ENCODE peak calls at places on chromosome 13, in four cellular contexts. E is IMR-90; F is right lobe of liver; T is CD4-positive, CD25-positive, alpha-beta regulatory T cell. L is an unnamed sample.
A peak's percentile ranks its signal among the peaks of the same experiment; 100 is the strongest.

GRCh38 chr13:83325454-83325853 is 556.8 kb downstream of the SLITRK1 start:
- DNase-seq in F (no peak), T (no peak), E (peak; percentile 86), L (no peak)

GRCh38 chr13:100520936-100521765 is 67.4 kb downstream of the GGACT start:
- DNase-seq in E (no peak), F (no peak), T (no peak), L (no peak)

GRCh38 chr13:76809369-76809768 is 76.8 kb downstream of the KCTD12 start:
- DNase-seq in E (no peak), T (no peak), F (no peak), L (no peak)

GRCh38 chr13:93727301-93728141 is 500.9 kb downstream of the GPC6 start:
- DNase-seq in E (peak; percentile 82), T (no peak), F (no peak), L (no peak)

GRCh38 chr13:38045278-38046048 is 175.9 kb upstream of the TRPC4 start:
- DNase-seq in T (no peak), E (peak; percentile 33), F (no peak), L (no peak)

GRCh38 chr13:50244913-50245574 is 229.8 kb downstream of the KCNRG start:
- DNase-seq in F (peak; percentile 57), E (peak; percentile 88), T (peak; percentile 57), L (no peak)

GRCh38 chr13:48009298-48009697 is 8.2 kb upstream of the SUCLA2 start:
- DNase-seq in T (no peak), E (peak; percentile 51), F (no peak), L (no peak)

GRCh38 chr13:112903606-112904195 is 65.3 kb upstream of the MCF2L start:
- DNase-seq in T (no peak), E (no peak), F (no peak), L (no peak)

GRCh38 chr13:110593430-110594130 is 21.8 kb upstream of the NAXD start:
- DNase-seq in E (peak; percentile 57), T (peak; percentile 63), F (peak; percentile 38), L (no peak)

GRCh38 chr13:113650275-113650674 is 7.7 kb downstream of the ATP4B start:
- DNase-seq in F (peak; percentile 27), T (no peak), E (no peak), L (no peak)

GRCh38 chr13:99230991-99231390 is 27.2 kb downstream of the GPR18 start:
- DNase-seq in F (no peak), T (no peak), E (no peak), L (no peak)

GRCh38 chr13:50026788-50027473 is 11.7 kb downstream of the KCNRG start:
- DNase-seq in E (no peak), F (no peak), T (no peak), L (no peak)

GRCh38 chr13:97945342-97945741 is 8.1 kb upstream of the IPO5 start:
- DNase-seq in F (no peak), T (no peak), E (peak; percentile 48), L (no peak)

GRCh38 chr13:73018336-73018735 is 40.5 kb upstream of the KLF5 start:
- DNase-seq in E (peak; percentile 50), F (no peak), T (no peak), L (no peak)

GRCh38 chr13:33032037-33032625 is 15.9 kb downstream of the KL start:
- DNase-seq in F (no peak), E (peak; percentile 10), T (no peak), L (no peak)

GRCh38 chr13:74206855-74207254 is 72.7 kb upstream of the KLF12 start:
- DNase-seq in T (no peak), F (no peak), E (no peak), L (no peak)

GRCh38 chr13:35260316-35260715 is 216.2 kb downstream of the MAB21L1 start:
- DNase-seq in T (no peak), E (no peak), F (no peak), L (no peak)

GRCh38 chr13:75480691-75481175 is 1.2 kb downstream of the TBC1D4 start:
- DNase-seq in E (peak; percentile 37), F (peak; percentile 54), T (peak; percentile 63), L (no peak)

GRCh38 chr13:100131863-100132574 is 43.1 kb downstream of the PCCA start:
- DNase-seq in T (peak; percentile 51), F (no peak), E (peak; percentile 96), L (no peak)

GRCh38 chr13:93784191-93784590 is 557.6 kb downstream of the GPC6 start:
- DNase-seq in E (no peak), T (no peak), F (no peak), L (no peak)

GRCh38 chr13:50406831-50407230 is 391.6 kb downstream of the KCNRG start:
- DNase-seq in E (no peak), T (no peak), F (no peak), L (no peak)

GRCh38 chr13:20121154-20121515 is 39.7 kb downstream of the GJA3 start:
- DNase-seq in T (peak; percentile 15), F (peak; percentile 41), E (no peak), L (no peak)

GRCh38 chr13:47094734-47095434 is 198.0 kb upstream of the HTR2A start:
- DNase-seq in F (no peak), T (no peak), E (no peak), L (no peak)

GRCh38 chr13:33480561-33480960 is 195.0 kb upstream of the STARD13 start:
- DNase-seq in T (no peak), F (no peak), E (peak; percentile 52), L (no peak)

GRCh38 chr13:59677966-59678814 is 485.5 kb downstream of the DIAPH3 start:
- DNase-seq in F (no peak), E (peak; percentile 72), T (peak; percentile 58), L (no peak)

GRCh38 chr13:93116809-93117208 is 109.8 kb upstream of the GPC6 start:
- DNase-seq in F (no peak), T (no peak), E (no peak), L (no peak)

GRCh38 chr13:35478384-35479222 is 2.1 kb upstream of the MAB21L1 start:
- DNase-seq in T (no peak), E (no peak), F (no peak), L (no peak)

GRCh38 chr13:31773538-31773937 is 34.2 kb downstream of the RXFP2 start:
- DNase-seq in T (no peak), F (no peak), E (peak; percentile 91), L (no peak)

GRCh38 chr13:36420437-36420891 is 11.8 kb upstream of the CCNA1 start:
- DNase-seq in F (peak; percentile 74), E (peak; percentile 59), T (peak; percentile 69), L (peak; percentile 57)

GRCh38 chr13:113883314-113883811 is 19.5 kb upstream of the GAS6 start:
- DNase-seq in E (no peak), F (no peak), T (no peak), L (no peak)

GRCh38 chr13:77047649-77048343 is 20.8 kb upstream of the FBXL3 start:
- DNase-seq in T (no peak), F (no peak), E (no peak), L (no peak)

GRCh38 chr13:108120332-108120731 is 95.0 kb downstream of the LIG4 start:
- DNase-seq in F (no peak), E (no peak), T (no peak), L (no peak)

GRCh38 chr13:46866150-46866549 is 30.7 kb downstream of the HTR2A start:
- DNase-seq in F (no peak), T (peak; percentile 5), E (peak; percentile 63), L (no peak)

GRCh38 chr13:52001120-52001731 is 10.0 kb downstream of the ATP7B start:
- DNase-seq in F (no peak), E (peak; percentile 49), T (peak; percentile 69), L (no peak)

GRCh38 chr13:46648166-46648607 is 95.2 kb downstream of the LRCH1 start:
- DNase-seq in T (peak; percentile 61), F (peak; percentile 68), E (peak; percentile 60), L (no peak)

GRCh38 chr13:41150058-41150457 is 17.5 kb upstream of the KBTBD6 start:
- DNase-seq in T (no peak), F (no peak), E (no peak), L (no peak)

GRCh38 chr13:41144576-41144975 is 12.0 kb upstream of the KBTBD6 start:
- DNase-seq in F (no peak), T (no peak), E (no peak), L (no peak)

GRCh38 chr13:41145136-41145908 is 12.7 kb upstream of the KBTBD6 start:
- DNase-seq in T (no peak), E (peak; percentile 74), F (no peak), L (no peak)

GRCh38 chr13:41152005-41152404 is 19.4 kb upstream of the KBTBD6 start:
- DNase-seq in E (no peak), F (no peak), T (no peak), L (no peak)

DNA sequence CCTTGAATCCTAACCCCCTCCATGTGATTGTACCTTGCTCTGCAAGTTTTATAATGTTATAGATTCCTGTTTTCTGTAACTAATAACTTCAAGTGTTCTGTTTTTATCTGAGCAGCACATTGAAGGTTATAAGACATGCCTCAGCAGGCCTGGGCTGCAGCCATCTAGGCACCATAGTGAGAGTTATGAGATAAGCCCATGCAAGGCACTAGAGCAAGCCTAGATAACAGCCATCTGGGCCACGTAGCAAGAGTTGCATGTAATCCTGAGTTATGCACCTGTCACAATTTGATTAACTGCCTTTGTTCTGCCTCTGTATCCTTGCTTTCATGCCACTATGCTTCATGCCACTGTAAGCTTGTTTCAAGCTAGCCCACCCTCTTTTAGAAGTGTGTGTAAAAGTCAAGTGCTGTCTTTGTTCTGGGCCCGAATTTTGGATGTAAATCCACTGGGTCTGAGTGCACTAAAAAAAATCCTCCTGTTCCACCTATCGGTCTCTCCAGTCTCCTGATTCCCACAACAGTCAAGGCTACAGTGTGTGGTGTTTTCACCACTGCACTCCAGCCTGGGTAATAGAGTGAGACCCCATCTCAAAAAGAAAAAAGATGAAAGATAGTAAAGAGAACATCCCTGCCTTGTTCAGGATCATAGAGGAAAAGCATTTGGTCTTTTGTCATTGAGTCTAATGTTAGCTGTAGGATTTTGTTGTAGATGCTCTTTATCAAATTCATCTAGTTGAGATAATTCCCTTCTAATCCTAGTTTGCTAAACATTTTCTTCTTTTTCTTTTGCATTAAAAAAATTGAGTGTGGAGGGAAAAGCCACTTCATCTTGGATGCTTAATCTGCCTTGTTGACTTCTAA is 16.1 kb upstream of the KBTBD6 start:
- DNase-seq in F (no peak), E (no peak), T (no peak), L (no peak)
- H3K9me3 ChIP-seq in F (no peaks in the 10 kb centered on the region), E (peaks cover 45% of the 10 kb centered on the region), T (peaks cover 56% of the 10 kb centered on the region), L (peaks cover 32% of the 10 kb centered on the region)

DNA sequence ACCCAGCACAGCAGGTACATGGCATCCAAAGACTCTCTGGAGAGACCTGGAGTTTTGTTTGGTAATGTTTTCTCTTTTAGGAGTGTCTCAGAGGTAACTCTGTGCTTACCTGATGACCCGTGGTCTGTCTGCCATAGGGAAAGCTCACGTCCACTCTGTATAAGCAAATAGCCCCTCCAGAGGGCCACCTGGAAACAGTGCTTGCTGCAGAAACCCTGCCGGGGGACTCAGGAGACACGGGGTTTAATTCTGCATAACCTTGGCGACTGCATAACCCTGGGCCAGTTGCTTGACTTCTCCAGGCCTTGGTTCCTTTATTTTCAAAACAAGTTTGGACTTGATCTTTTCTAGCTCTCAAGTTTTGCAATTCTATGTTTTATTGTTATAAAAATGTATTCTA is 187.2 kb upstream of the SOX1 start:
- DNase-seq in E (no peak), T (no peak), F (no peak), L (peak; percentile 19)
- H3K9me3 ChIP-seq in E (peaks cover 36% of the 10 kb centered on the region), T (no peaks in the 10 kb centered on the region), F (no peaks in the 10 kb centered on the region), L (peaks cover 3% of the 10 kb centered on the region)

GRCh38 chr13:27928805-27929753 is 9.3 kb downstream of the PDX1 start:
- DNase-seq in E (no peak), T (no peak), F (no peak), L (no peak)
- H3K9me3 ChIP-seq in E (peaks cover 4% of the 10 kb centered on the region), T (no peaks in the 10 kb centered on the region), F (no peaks in the 10 kb centered on the region), L (no peaks in the 10 kb centered on the region)

GRCh38 chr13:21443171-21443570 is 15.9 kb downstream of the ZDHHC20 start:
- DNase-seq in T (no peak), F (no peak), E (no peak), L (no peak)

GRCh38 chr13:21445759-21446158 is 13.3 kb downstream of the ZDHHC20 start:
- DNase-seq in F (no peak), E (no peak), T (no peak), L (no peak)
- H3K9me3 ChIP-seq in F (no peaks in the 10 kb centered on the region), E (no peaks in the 10 kb centered on the region), T (no peaks in the 10 kb centered on the region), L (no peaks in the 10 kb centered on the region)